ENCODE peak calls at places on chromosomes 5 and 9, in six cellular contexts. N, L, X, D, H and P are unnamed samples.
A peak's percentile ranks its signal among the peaks of the same experiment; 100 is the strongest.

GRCh38 chr9:126014726-126015125 is 267.6 kb downstream of the PBX3 start:
- DNase-seq in N (no peak), L (no peak), X (no peak), D (no peak), H (no peak), P (no peak)

GRCh38 chr5:12245429-12245828 is 341.2 kb upstream of the CTNND2 start:
- DNase-seq in N (no peak), L (no peak), X (no peak), D (peak; percentile 76), H (peak; percentile 8), P (no peak)

GRCh38 chr9:137740311-137740710 is 121.5 kb downstream of the EHMT1 start:
- DNase-seq in N (no peak), L (no peak), X (no peak), D (no peak), H (no peak), P (no peak)

GRCh38 chr9:126750941-126751725 is 53.7 kb upstream of the ZBTB43 start:
- DNase-seq in N (no peak), L (no peak), X (no peak), D (no peak), H (no peak), P (no peak)

GRCh38 chr9:4079906-4080305 is 220.0 kb downstream of the GLIS3 start:
- DNase-seq in N (no peak), L (no peak), X (no peak), D (peak; percentile 14), H (peak; percentile 35), P (no peak)

GRCh38 chr5:159033351-159033657 is 66.4 kb downstream of the EBF1 start:
- DNase-seq in N (no peak), L (no peak), X (no peak), D (no peak), H (no peak), P (no peak)

GRCh38 chr5:2093859-2094615 is 211.3 kb upstream of the IRX4 start:
- DNase-seq in N (no peak), L (no peak), X (no peak), D (peak; percentile 37), H (peak; percentile 2), P (no peak)

GRCh38 chr9:98329904-98330303 is 74.5 kb upstream of the TBC1D2 start:
- DNase-seq in N (no peak), L (no peak), X (no peak), D (no peak), H (no peak), P (no peak)

GRCh38 chr5:154860123-154860522 is 1.7 kb downstream of the CNOT8 start:
- DNase-seq in N (no peak), L (no peak), X (no peak), D (peak; percentile 74), H (peak; percentile 82), P (no peak)